ENCODE peak calls at places on chromosomes 13 and 19, in four cellular contexts. Z is K562, U is GM12878, W is HepG2. Y is an unnamed sample.

GRCh38 chr19:16355293-16356043 is 30.8 kb downstream of the KLF2 start:
- DNase-seq in U (no peak), Z (peak), W (no peak), Y (no peak)

GRCh38 chr13:52010890-52011689 is at the start of gene ATP7B:
- DNase-seq in U (no peak), W (peak), Z (peak), Y (peak)

GRCh38 chr13:39073983-39074382 is 35.7 kb downstream of the NHLRC3 start:
- DNase-seq in U (no peak), Z (no peak), W (no peak), Y (no peak)

GRCh38 chr13:33109801-33110200 is 93.6 kb downstream of the KL start:
- DNase-seq in Z (peak), W (no peak), U (no peak), Y (peak)

GRCh38 chr19:12784394-12784870 is 6.9 kb upstream of the JUNB start:
- DNase-seq in U (no peak), W (no peak), Z (peak), Y (no peak)

GRCh38 chr19:19040417-19040816 is 7.0 kb downstream of the ARMC6 start:
- DNase-seq in Z (no peak), W (peak), U (no peak), Y (no peak)

GRCh38 chr13:100301418-100301817 is 212.5 kb downstream of the PCCA start:
- DNase-seq in U (no peak), Z (no peak), W (no peak), Y (no peak)

GRCh38 chr13:40517486-40518311 is 148.7 kb downstream of the FOXO1 start:
- DNase-seq in W (no peak), Z (no peak), U (peak), Y (no peak)

GRCh38 chr19:33220115-33220514 is 5.5 kb downstream of the SLC7A10 start:
- DNase-seq in W (no peak), Z (no peak), U (no peak), Y (no peak)

GRCh38 chr19:33221641-33222040 is 4.0 kb downstream of the SLC7A10 start:
- DNase-seq in W (no peak), U (no peak), Z (no peak), Y (no peak)

GRCh38 chr19:33220735-33221134 is 4.9 kb downstream of the SLC7A10 start:
- DNase-seq in U (no peak), W (no peak), Z (no peak), Y (no peak)

GRCh38 chr19:33217881-33218280 is 7.8 kb downstream of the SLC7A10 start:
- DNase-seq in U (no peak), Z (no peak), W (no peak), Y (no peak)

DNA sequence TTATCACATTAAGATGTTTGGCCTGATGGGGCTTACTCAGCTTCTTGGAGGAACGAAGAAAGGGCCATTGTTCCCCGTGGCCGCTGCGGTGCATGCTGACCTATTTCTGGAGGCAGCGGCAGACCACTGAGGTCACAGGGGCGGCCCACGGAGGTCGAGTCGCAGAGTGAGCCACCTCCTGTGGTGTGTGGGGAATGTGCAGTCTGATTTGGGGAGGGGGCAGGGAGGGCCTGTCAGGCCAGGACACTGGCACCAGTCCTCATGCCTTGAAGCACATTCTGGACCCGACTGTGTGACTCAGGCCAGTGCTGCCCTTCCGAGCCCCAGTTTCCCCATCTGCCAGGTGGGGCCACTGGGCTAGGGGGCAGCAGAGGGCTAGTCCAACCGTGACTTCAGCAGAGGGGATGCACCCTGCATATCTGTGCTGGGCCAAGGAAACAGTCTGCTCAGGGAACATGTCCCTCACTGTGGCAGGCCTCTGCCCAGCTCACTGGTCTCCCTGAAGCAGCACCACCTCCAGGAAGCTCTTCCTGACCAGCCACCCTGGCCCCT is 6.3 kb downstream of the SLC7A10 start:
- DNase-seq in W (no peak), U (no peak), Z (no peak), Y (peak)
- TF ChIP-seq ETV6 in W (no peak), U (no peak), Z (no peak), Y (no peak)

DNA sequence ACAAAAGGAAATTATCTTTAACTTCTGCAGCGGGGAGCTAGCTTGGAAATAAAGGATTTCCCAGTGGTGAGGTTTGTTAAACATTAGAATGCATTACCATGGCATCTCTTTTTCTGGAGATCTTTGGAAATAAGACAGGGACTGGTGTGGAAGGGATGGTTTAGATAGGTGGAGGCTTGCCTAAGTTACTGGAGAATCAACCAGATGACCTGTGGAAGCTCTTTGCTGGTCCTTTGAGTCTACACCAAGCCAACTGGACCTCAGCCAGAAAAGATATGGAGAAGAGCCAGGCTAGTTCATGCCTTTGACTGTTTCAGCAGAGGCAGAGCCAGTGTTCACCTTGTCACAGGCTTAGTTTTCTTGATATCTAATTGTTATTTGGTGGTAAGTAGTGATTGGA is 134.7 kb downstream of the KCNRG start:
- DNase-seq in Z (no peak), W (no peak), U (no peak), Y (no peak)
- TF ChIP-seq ETV6 in Z (no peak), W (no peak), U (no peak), Y (no peak)

DNA sequence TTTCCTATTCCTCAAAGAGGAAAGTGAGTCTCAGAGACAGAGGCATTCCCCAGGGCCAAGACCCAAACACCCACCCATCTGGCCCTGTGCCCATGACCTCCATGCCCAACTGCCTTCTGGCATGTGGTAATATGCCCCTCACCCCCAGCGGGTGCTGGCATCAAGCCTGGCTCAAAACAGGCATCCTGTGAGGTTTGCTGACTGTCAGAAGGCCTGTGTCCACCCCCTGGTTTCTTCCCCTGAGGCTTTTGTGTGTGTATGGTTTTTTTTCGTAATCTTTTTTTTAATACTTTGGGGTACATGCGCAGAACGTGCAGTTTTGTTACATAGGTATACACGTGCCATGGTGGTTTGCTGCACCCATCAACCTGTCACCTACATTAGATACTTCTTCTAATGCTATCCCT is 7.6 kb upstream of the KANK2 start:
- DNase-seq in W (no peak), Z (no peak), U (peak), Y (no peak)
- TF ChIP-seq ETV6 in W (no peak), Z (no peak), U (no peak), Y (no peak)

GRCh38 chr19:28010656-28011055 is 1202.3 kb downstream of the UQCRFS1 start:
- DNase-seq in W (no peak), Z (peak), U (no peak), Y (no peak)

GRCh38 chr19:28009696-28010095 is 1203.3 kb downstream of the UQCRFS1 start:
- DNase-seq in W (no peak), Z (no peak), U (no peak), Y (no peak)

GRCh38 chr19:28014821-28015405 is 1198.0 kb downstream of the UQCRFS1 start:
- DNase-seq in U (no peak), W (no peak), Z (no peak), Y (no peak)

GRCh38 chr19:28008695-28009094 is 1204.3 kb downstream of the UQCRFS1 start:
- DNase-seq in U (no peak), Z (no peak), W (no peak), Y (no peak)

DNA sequence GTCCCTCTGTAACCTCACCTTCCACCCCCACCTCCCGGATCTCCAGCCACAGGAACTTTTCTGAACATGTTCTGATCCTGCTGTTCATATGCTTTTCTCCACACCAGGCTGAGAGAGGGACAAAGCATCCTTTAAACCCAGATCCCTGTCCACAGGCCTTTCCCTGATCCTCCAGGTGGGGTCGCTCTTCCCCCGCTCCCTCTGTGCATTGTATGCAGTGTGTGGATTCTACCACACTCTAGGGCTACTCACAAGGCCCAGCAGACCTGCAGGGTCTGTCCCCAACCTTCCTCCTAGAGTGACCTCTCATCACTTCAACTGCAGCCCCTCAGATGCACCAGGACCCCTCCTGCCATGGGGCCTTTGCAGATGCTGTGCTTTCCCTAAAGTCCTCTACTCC is 1200.6 kb downstream of the UQCRFS1 start:
- DNase-seq in W (no peak), Z (peak), U (no peak), Y (peak)
- TF ChIP-seq ETV6 in W (no peak), Z (no peak), U (no peak), Y (no peak)

DNA sequence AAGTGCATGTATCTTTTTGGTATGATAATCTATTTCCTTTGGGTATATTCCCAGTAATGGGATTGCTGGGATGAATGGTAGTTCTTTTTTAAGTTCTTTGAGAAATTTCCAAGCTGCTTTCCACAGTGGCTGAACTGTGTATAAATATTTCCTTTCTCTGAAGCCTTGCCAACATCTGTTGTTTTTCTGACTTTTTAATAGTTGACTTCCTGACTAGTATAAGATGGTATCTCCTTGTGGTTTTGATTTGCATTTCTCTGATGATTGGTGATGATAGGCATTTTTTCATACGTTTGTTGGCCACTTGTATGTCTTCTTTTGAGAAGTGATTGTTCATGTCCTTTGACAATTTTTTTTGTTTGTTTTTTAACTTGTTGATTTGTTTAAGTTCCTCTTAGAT is 61.6 kb upstream of the PCDH17 start:
- DNase-seq in W (no peak), Z (no peak), U (no peak), Y (no peak)
- TF ChIP-seq ETV6 in W (no peak), Z (no peak), U (no peak), Y (no peak)

GRCh38 chr13:31767175-31767900 is 28.0 kb downstream of the RXFP2 start:
- DNase-seq in Z (no peak), U (no peak), W (no peak), Y (no peak)
- TF ChIP-seq ETV6 in Z (no peak), U (no peak), W (no peak), Y (no peak)